ENCODE peak calls at places on chromosomes 6 and 20, in five cellular contexts. Z is CD4-positive, alpha-beta T cell; I is endothelial cell; C is brain microvascular endothelial cell; D is SK-N-SH. H is an unnamed sample.

GRCh38 chr6:23963137-23963536 is 162.9 kb upstream of the NRSN1 start:
- DNase-seq in Z (no peak), D (no peak), C (no peak), I (no peak), H (no peak)

GRCh38 chr6:118867181-118867580 is 26.8 kb upstream of the ASF1A start:
- DNase-seq in Z (no peak), I (no peak), C (no peak), D (no peak), H (no peak)

GRCh38 chr6:168127384-168127868 is 48.4 kb upstream of the FRMD1 start:
- DNase-seq in Z (no peak), D (no peak), C (no peak), I (no peak), H (no peak)

GRCh38 chr6:86969573-86969972 is 32.2 kb downstream of the HTR1E start:
- DNase-seq in D (no peak), Z (no peak), I (no peak), C (no peak), H (no peak)

GRCh38 chr6:21885532-21886089 is 292.1 kb downstream of the SOX4 start:
- DNase-seq in Z (no peak), D (peak; percentile 55), I (no peak), C (peak; percentile 74), H (no peak)

GRCh38 chr20:59063358-59064213 is 21.0 kb upstream of the PRELID3B start:
- DNase-seq in D (peak; percentile 45), Z (no peak), C (peak; percentile 48), I (no peak), H (no peak)

GRCh38 chr6:218153-219018 is 73.9 kb upstream of the DUSP22 start:
- DNase-seq in Z (no peak), D (no peak), I (no peak), C (no peak), H (no peak)

GRCh38 chr6:132052096-132052495 is 100.9 kb upstream of the CCN2 start:
- DNase-seq in I (no peak), C (no peak), D (no peak), Z (no peak), H (no peak)

GRCh38 chr20:61810066-61810708 is 255.5 kb downstream of the TAF4 start:
- DNase-seq in I (no peak), Z (no peak), D (no peak), C (no peak), H (no peak)

GRCh38 chr6:118522422-118522821 is 25.7 kb upstream of the PLN start:
- DNase-seq in D (no peak), C (no peak), Z (no peak), I (no peak), H (no peak)

GRCh38 chr6:50239853-50240252 is 190.1 kb upstream of the DEFB112 start:
- DNase-seq in I (no peak), Z (no peak), C (no peak), D (no peak), H (no peak)

GRCh38 chr20:40009542-40009941 is 679.5 kb downstream of the MAFB start:
- DNase-seq in C (peak; percentile 18), D (no peak), Z (no peak), I (no peak), H (no peak)

GRCh38 chr20:47379433-47380150 is 23.1 kb upstream of the ZMYND8 start:
- DNase-seq in D (no peak), Z (no peak), C (peak; percentile 96), I (no peak), H (no peak)

GRCh38 chr6:73308712-73309533 is 45.2 kb downstream of the DPPA5 start:
- DNase-seq in Z (no peak), D (no peak), I (peak; percentile 11), C (peak; percentile 4), H (no peak)

GRCh38 chr6:4861564-4861963 is 85.4 kb downstream of the CDYL start:
- DNase-seq in Z (no peak), C (no peak), D (no peak), I (no peak), H (no peak)

GRCh38 chr6:4860387-4860786 is 84.2 kb downstream of the CDYL start:
- DNase-seq in D (no peak), C (no peak), Z (no peak), I (no peak), H (no peak)

DNA sequence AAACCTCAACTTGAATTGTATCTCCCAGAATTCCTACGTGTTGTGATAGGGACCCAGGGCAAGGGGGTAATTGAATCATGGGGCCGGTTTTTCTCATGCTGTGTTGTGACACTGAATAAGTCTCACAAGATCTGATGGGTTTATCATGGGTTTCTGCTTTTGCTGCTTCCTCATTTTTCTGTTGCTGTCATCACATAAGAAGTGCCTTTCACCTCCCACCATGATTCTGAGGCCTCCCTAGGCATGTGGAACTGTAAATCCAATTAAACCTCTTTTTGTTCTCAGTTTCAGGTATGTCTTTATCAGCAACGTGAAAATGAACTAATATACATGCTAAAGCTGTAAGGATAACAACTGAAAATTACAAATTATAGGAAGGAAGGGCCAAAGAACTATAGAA is 88.3 kb downstream of the CDYL start:
- DNase-seq in C (no peak), I (no peak), D (no peak), Z (no peak), H (no peak)
- TF ChIP-seq CTCF in C (no peak), I (no peak), D (no peak), Z (no peak), H (no peak)

GRCh38 chr6:13711726-13712484 is at the start of gene RANBP9:
- DNase-seq in Z (peak; percentile 84), D (peak; percentile 95), C (peak; percentile 79), I (peak; percentile 90), H (peak; percentile 90)
- TF ChIP-seq CTCF in Z (no peak), D (no peak), C (no peak), I (no peak), H (no peak)

DNA sequence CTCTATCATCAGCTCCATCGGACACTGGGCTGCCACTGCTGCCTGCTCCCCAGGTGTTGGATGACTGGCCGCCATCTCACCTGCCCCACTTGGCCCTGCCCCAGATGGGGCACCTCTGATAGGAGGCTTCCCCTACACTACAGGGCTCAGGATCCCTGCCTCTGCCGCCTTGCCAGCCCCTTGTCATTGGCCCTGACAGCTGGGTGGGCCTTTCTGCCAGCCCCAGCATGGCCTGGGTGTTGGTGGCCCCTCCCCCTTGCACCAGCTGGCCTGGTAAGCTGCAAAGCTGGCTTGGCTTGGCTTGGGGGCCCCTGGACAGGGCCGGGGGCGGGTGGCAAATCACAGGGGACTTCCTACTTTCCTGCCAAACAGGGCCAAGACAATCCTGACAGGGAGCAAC is 10.6 kb downstream of the PACSIN1 start:
- DNase-seq in I (no peak), Z (no peak), D (no peak), C (no peak), H (no peak)
- TF ChIP-seq CTCF in I (no peak), Z (no peak), D (no peak), C (no peak), H (no peak)

GRCh38 chr6:91428953-91429560 is 842.2 kb upstream of the MAP3K7 start:
- DNase-seq in D (no peak), C (no peak), Z (no peak), I (no peak), H (no peak)
- TF ChIP-seq CTCF in D (peak; percentile 36), C (no peak), Z (no peak), I (peak; percentile 60), H (no peak)

DNA sequence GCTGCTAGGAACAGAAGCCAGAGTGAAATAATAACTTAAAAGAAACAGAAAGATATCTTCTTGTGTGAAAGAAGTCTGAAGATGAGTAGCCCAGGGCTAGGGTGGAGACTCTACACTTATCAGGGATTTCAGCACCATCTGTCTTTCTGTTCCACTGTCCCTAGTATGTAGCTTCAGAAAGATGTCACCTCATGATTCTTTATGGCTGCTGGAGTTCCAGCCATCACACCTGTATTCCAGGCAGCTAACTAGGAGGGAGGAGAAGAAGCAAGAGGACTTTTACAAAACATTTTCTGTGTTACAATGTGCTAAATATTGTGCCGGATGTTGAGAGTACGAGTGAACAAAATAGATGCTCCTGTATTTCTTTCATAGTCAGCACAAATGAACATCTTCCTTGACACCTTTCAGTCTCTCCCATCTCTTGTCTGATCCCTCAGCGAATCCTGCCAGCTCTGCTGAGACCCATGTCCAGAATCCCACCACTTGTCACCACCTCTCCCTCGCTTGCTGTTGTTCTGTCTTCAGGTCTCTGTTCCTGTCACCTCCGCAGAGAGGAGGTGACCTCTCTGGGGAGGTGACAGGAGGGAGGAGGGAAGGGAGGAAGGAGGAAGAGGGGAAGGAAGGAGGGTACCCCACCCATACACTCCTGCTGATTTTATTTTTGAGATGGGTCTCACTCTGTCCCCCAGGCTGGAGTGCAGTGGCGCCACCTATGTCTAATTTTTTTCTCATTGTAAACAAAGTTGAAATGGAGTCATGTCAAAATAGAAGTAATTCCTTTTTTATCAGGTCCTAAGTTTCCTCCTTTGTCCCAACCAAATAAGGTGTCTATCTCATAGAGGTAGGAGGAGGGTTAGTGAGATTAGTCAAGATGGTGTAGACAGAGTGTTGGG is 188.9 kb downstream of the TFAP2C start:
- DNase-seq in Z (no peak), C (no peak), D (no peak), I (no peak), H (no peak)
- TF ChIP-seq CTCF in Z (no peak), C (peak; percentile 16), D (no peak), I (no peak), H (no peak)

DNA sequence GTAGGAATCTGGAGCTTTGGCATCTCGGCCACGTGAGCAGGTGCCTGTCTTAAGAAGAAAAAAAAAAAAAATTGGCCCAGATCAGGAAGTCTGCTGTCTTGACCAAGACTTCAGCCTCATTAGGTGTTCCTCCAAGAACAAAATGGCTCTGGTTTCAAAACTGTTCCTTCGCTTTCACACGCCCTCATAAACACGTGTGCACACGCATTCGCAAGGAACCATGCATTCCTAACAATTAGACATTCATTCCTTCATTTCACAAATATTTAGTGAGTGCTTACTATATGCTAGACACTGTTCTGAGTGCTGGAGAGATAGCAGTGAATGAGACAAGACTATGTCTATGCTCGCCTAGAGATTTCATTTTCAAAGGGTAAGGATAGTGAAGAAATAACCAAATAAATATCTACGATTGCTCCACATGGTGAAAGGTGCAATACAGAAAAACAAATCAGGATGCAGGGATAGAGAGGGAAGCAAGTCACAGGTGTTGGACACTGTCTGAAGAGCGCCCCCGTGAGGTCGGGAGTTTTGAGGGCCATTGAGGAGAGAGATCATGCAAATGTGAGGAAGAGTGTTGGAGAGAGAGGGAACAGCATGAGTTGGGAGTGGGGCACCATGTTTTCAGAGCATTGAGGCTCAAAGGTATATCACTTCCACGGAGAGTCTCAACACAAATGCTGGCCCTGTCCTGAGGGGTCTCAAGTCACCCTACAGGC is 53.3 kb downstream of the CCDC170 start:
- DNase-seq in D (no peak), I (no peak), Z (no peak), C (no peak), H (no peak)
- TF ChIP-seq CTCF in D (peak; percentile 31), I (no peak), Z (no peak), C (no peak), H (no peak)